ENCODE peak calls at places on chromosomes 4 and X, in ten cellular contexts. Y is astrocyte of the cerebellum, W is progenitor cell of endocrine pancreas, C is nephron progenitor cell, S is WERI-Rb-1, J is GM12865, V is cardiac muscle cell, H is fibroblast of the aortic adventitia, P is pancreas, Z is bronchial epithelial cell. L is an unnamed sample.

GRCh38 chr4:134906404-134907023 is 704.9 kb upstream of the PABPC4L start:
- DNase-seq in Y (peak), W (no peak), C (peak), S (peak), J (no peak), V (peak), H (no peak), P (no peak), Z (peak), L (no peak)

GRCh38 chr4:144104509-144105130 is 35.9 kb downstream of the GYPA start:
- DNase-seq in Y (no peak), W (no peak), C (no peak), S (no peak), J (no peak), V (no peak), H (no peak), P (no peak), Z (no peak), L (no peak)

GRCh38 chr4:151169900-151170299 is 70.5 kb downstream of the RPS3A start:
- DNase-seq in Y (peak), W (no peak), C (no peak), S (no peak), J (no peak), V (peak), H (peak), P (no peak), Z (no peak), L (no peak)

GRCh38 chr4:56049428-56050212 is 100.9 kb downstream of the CEP135 start:
- DNase-seq in Y (no peak), W (peak), C (peak), S (peak), J (peak), V (peak), H (peak), P (peak), Z (peak), L (peak)

GRCh38 chrX:69618803-69619202 is 2.9 kb downstream of the EDA start:
- DNase-seq in Y (no peak), W (no peak), C (peak), S (peak), J (peak), V (peak), H (peak), P (no peak), Z (peak), L (no peak)

GRCh38 chrX:20363003-20363674 is 96.4 kb upstream of the RPS6KA3 start:
- DNase-seq in Y (no peak), W (no peak), C (no peak), S (no peak), J (no peak), V (no peak), H (peak), P (no peak), Z (no peak), L (no peak)

GRCh38 chrX:103431316-103431715 is 55.0 kb downstream of the BEX3 start:
- DNase-seq in Y (no peak), W (no peak), C (no peak), S (no peak), J (no peak), V (no peak), H (peak), P (no peak), Z (peak), L (no peak)

GRCh38 chr4:110631582-110632505 is 9.0 kb upstream of the PITX2 start:
- DNase-seq in Y (peak), W (peak), C (peak), S (peak), J (peak), V (peak), H (peak), P (peak), Z (peak), L (peak)

GRCh38 chrX:21781525-21781924 is 23.6 kb upstream of the SMPX start:
- DNase-seq in Y (peak), W (no peak), C (no peak), S (no peak), J (peak), V (no peak), H (no peak), P (no peak), Z (no peak), L (no peak)

GRCh38 chrX:7941390-7942042 is 14.3 kb upstream of the PNPLA4 start:
- DNase-seq in Y (peak), W (peak), C (peak), S (peak), J (peak), V (peak), H (peak), P (no peak), Z (no peak), L (no peak)
- TF ChIP-seq CTCF in Y (peak), W (peak), C (peak), S (peak), J (peak), V (peak), H (peak), P (no peak), Z (peak), L (peak)

GRCh38 chrX:105211051-105211575 is 9.4 kb downstream of the TEX13A start:
- DNase-seq in Y (no peak), W (no peak), C (no peak), S (no peak), J (no peak), V (no peak), H (no peak), P (no peak), Z (peak), L (no peak)

GRCh38 chrX:105209406-105209805 is 11.1 kb downstream of the TEX13A start:
- DNase-seq in Y (no peak), W (no peak), C (no peak), S (no peak), J (no peak), V (no peak), H (no peak), P (no peak), Z (no peak), L (no peak)

GRCh38 chrX:105210258-105210657 is 10.2 kb downstream of the TEX13A start:
- DNase-seq in Y (no peak), W (no peak), C (no peak), S (no peak), J (no peak), V (no peak), H (no peak), P (no peak), Z (no peak), L (no peak)
- TF ChIP-seq CTCF in Y (peak), W (no peak), C (no peak), S (no peak), J (no peak), V (no peak), H (no peak), P (no peak), Z (no peak), L (no peak)

DNA sequence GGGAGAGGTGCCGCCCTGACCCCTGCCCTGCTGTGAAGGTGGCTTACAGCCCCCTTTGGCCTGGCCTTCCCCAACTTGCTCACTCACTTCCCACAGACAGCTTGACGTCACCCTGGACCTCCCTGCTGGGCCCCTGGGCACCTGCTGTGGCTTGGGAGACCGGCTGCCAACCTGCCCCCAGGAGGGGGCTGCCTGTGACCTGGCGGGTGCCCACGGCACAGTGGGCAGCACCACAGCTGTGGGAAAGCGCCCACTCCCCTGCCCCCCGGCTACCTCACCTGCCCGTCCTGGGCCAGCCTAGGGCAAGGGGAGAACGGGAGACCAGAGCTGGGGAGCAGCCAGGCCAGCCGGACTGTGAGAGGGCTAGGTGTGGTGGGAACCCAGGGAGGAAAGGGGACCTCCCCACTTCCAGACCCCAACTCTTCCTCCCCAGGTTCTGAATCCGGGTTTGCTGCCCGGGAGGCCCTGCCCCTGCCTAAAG is 2.4 kb upstream of the ZFP92 start:
- DNase-seq in Y (no peak), W (no peak), C (no peak), S (no peak), J (no peak), V (no peak), H (no peak), P (no peak), Z (no peak), L (no peak)
- TF ChIP-seq CTCF in Y (no peak), W (no peak), C (no peak), S (no peak), J (no peak), V (no peak), H (no peak), P (no peak), Z (no peak), L (no peak)

DNA sequence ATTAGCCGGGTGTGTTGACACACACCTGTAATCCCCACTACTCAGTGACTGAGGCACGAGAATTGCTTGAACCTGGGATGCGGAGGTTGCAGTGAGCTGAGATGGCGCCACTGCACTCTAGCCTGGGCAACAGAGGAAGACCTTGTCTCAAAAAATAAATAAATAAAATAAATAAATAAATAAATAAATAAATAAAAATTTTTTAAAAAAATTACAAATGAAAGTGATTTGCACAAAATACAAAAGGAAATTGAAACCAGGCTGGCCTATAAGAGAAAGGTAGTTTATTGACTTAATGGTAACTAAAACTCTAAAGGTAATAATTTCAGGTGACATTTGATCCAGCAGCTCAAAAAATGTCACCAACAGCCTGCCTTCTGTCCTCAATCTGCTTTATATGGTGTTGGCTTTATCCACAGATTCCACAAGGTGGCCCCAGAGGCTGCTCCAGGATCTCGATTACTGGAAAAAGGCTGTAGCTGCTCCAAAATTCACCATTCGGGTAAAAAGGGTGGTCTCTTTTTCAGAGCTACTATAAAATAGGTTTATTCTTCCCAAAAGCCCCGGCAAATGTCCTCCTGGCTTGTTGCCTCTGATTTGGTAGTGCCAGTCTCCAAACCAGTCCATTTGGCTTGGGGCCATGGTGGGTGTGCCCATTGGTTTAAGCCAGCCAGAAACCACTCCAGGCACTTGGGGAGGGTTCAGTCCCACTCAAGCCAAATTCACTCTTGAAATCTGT is 61.4 kb upstream of the TRIM2 start:
- DNase-seq in Y (peak), W (peak), C (peak), S (peak), J (peak), V (peak), H (peak), P (peak), Z (peak), L (peak)
- TF ChIP-seq CTCF in Y (peak), W (peak), C (peak), S (peak), J (peak), V (peak), H (peak), P (peak), Z (peak), L (peak)

GRCh38 chr4:127155121-127155520 is 477.6 kb upstream of the INTU start:
- DNase-seq in Y (no peak), W (no peak), C (no peak), S (no peak), J (no peak), V (no peak), H (no peak), P (no peak), Z (no peak), L (no peak)
- TF ChIP-seq CTCF in Y (no peak), W (no peak), C (no peak), S (no peak), J (no peak), V (no peak), H (no peak), P (no peak), Z (no peak), L (no peak)

DNA sequence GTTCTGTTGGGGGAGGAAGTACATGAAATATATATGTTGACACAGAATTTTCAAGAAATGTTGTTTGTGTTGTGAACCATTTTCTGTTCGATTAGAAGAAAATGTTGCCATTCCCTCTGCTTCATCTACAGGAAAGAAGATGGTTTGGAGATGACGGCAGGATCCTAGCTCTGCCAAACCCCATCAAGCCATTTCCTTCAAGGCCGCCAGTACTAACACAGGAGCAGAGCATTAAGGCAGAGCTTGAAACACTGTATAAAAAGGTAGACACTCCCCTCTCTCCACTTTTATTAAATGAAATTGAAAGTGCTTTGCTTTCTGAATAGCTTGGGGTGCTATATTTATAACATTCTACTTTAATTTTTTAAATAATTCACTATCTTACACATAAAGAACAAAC is 46.8 kb downstream of the CC2D2A start:
- DNase-seq in Y (no peak), W (no peak), C (no peak), S (no peak), J (no peak), V (no peak), H (no peak), P (no peak), Z (no peak), L (no peak)
- TF ChIP-seq CTCF in Y (no peak), W (no peak), C (no peak), S (no peak), J (no peak), V (no peak), H (no peak), P (no peak), Z (no peak), L (no peak)

DNA sequence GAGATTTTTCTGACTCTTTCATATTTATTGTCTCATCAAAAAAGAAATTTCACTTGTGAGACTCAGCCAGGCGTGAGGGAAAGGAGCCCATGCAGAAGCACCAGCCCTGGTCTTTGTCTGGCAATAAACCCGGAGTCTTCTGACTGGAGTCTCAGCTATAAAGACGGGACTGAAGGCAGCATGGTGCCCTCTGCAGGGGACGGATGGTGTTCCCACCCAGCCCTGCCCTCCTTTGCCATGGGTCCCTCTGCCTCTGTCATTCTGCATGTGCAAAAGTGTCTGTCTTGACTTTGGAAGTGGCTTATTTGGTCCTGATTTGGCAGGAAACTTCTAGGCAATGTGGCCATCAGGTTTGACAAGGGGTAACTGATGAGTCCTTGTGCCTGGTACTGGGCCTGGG is 14.3 kb downstream of the ZNF185 start:
- DNase-seq in Y (no peak), W (no peak), C (no peak), S (no peak), J (peak), V (no peak), H (no peak), P (no peak), Z (no peak), L (no peak)
- TF ChIP-seq CTCF in Y (no peak), W (no peak), C (no peak), S (peak), J (no peak), V (no peak), H (no peak), P (no peak), Z (peak), L (no peak)

GRCh38 chrX:10076765-10077164 is 80.0 kb upstream of the CLCN4 start:
- DNase-seq in Y (no peak), W (no peak), C (no peak), S (no peak), J (no peak), V (no peak), H (no peak), P (no peak), Z (peak), L (no peak)

GRCh38 chrX:10078266-10078665 is 78.5 kb upstream of the CLCN4 start:
- DNase-seq in Y (no peak), W (no peak), C (no peak), S (no peak), J (no peak), V (no peak), H (no peak), P (no peak), Z (no peak), L (no peak)

GRCh38 chrX:10074241-10074941 is 82.4 kb upstream of the CLCN4 start:
- DNase-seq in Y (no peak), W (no peak), C (no peak), S (no peak), J (no peak), V (no peak), H (no peak), P (no peak), Z (peak), L (no peak)

GRCh38 chrX:10079155-10079711 is 77.5 kb upstream of the CLCN4 start:
- DNase-seq in Y (no peak), W (no peak), C (no peak), S (no peak), J (no peak), V (peak), H (peak), P (no peak), Z (no peak), L (no peak)

GRCh38 chrX:10077425-10078188 is 79.2 kb upstream of the CLCN4 start:
- DNase-seq in Y (no peak), W (no peak), C (no peak), S (no peak), J (no peak), V (no peak), H (no peak), P (no peak), Z (peak), L (no peak)
- TF ChIP-seq CTCF in Y (no peak), W (no peak), C (no peak), S (no peak), J (no peak), V (no peak), H (no peak), P (no peak), Z (no peak), L (no peak)

GRCh38 chr4:34771632-34772031 is 1472.7 kb downstream of the ARAP2 start:
- DNase-seq in Y (no peak), W (no peak), C (no peak), S (no peak), J (no peak), V (no peak), H (no peak), P (no peak), Z (no peak), L (no peak)

GRCh38 chr4:34766935-34767859 is 1477.1 kb downstream of the ARAP2 start:
- DNase-seq in Y (no peak), W (no peak), C (no peak), S (no peak), J (no peak), V (no peak), H (no peak), P (no peak), Z (peak), L (no peak)
- TF ChIP-seq CTCF in Y (no peak), W (no peak), C (no peak), S (no peak), J (no peak), V (no peak), H (no peak), P (no peak), Z (no peak), L (no peak)

L was measured in GM10248.